ENCODE peak calls at places on chromosomes 7 and 10, in five cellular contexts. One of them, this sample, is unnamed.

GRCh38 chr10:60661627-60662026 is 116.7 kb upstream of the CDK1 start:
- DNase-seq in foreskin fibroblast: peak
- DNase-seq in AG09309: peak
- DNase-seq in fibroblast of mammary gland: peak
- DNase-seq in adrenal gland: no peak
- DNase-seq in this sample: no peak

GRCh38 chr10:85420501-85421191 is 945.9 kb downstream of the GRID1 start:
- DNase-seq in foreskin fibroblast: no peak
- DNase-seq in AG09309: no peak
- DNase-seq in fibroblast of mammary gland: no peak
- DNase-seq in adrenal gland: no peak
- DNase-seq in this sample: no peak

GRCh38 chr7:100478966-100479660 is at the start of gene TSC22D4:
- DNase-seq in foreskin fibroblast: peak
- DNase-seq in AG09309: peak
- DNase-seq in fibroblast of mammary gland: peak
- DNase-seq in adrenal gland: peak
- DNase-seq in this sample: peak

GRCh38 chr7:108525327-108525984 is 479 bp downstream of the PNPLA8 start:
- DNase-seq in foreskin fibroblast: peak
- DNase-seq in AG09309: peak
- DNase-seq in fibroblast of mammary gland: peak
- DNase-seq in adrenal gland: no peak
- DNase-seq in this sample: no peak

GRCh38 chr7:95927781-95928180 is 155.4 kb downstream of the DYNC1I1 start:
- DNase-seq in foreskin fibroblast: no peak
- DNase-seq in AG09309: no peak
- DNase-seq in fibroblast of mammary gland: no peak
- DNase-seq in adrenal gland: no peak
- DNase-seq in this sample: peak

GRCh38 chr7:45881759-45882464 is 6.4 kb upstream of the IGFBP1 start:
- DNase-seq in foreskin fibroblast: peak
- DNase-seq in AG09309: peak
- DNase-seq in fibroblast of mammary gland: peak
- DNase-seq in adrenal gland: peak
- DNase-seq in this sample: no peak

GRCh38 chr7:138458576-138459234 is 1.4 kb upstream of the TRIM24 start:
- DNase-seq in foreskin fibroblast: no peak
- DNase-seq in AG09309: no peak
- DNase-seq in fibroblast of mammary gland: no peak
- DNase-seq in adrenal gland: no peak
- DNase-seq in this sample: no peak

GRCh38 chr10:58892039-58892665 is 284.3 kb upstream of the PHYHIPL start:
- DNase-seq in foreskin fibroblast: peak
- DNase-seq in AG09309: no peak
- DNase-seq in fibroblast of mammary gland: no peak
- DNase-seq in adrenal gland: peak
- DNase-seq in this sample: no peak

GRCh38 chr10:86670290-86670811 is 2.0 kb downstream of the LDB3 start:
- DNase-seq in foreskin fibroblast: no peak
- DNase-seq in AG09309: no peak
- DNase-seq in fibroblast of mammary gland: no peak
- DNase-seq in adrenal gland: no peak
- DNase-seq in this sample: no peak

GRCh38 chr10:47311900-47312662 is 10.2 kb upstream of the GDF2 start:
- DNase-seq in foreskin fibroblast: peak
- DNase-seq in AG09309: peak
- DNase-seq in fibroblast of mammary gland: peak
- DNase-seq in adrenal gland: peak
- DNase-seq in this sample: peak

DNA sequence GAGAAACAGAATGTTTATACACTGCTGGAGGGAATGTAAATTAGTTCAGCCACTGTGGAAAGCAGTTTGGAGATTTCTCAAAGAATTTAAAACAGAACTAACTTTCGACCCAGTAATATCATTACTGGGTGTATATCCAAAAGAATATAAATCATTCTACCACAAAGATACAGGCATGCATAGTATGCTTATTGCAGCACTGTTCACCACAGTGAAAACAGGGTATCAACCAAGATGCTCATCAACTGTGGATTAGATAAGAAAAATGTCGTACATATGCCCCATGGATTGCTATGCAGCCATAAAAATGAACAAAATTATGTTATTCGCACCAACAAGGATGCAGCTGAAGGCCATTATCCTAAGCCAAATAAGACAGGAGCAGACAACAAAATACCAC is 343.1 kb upstream of the KCND2 start:
- DNase-seq in foreskin fibroblast: no peak
- DNase-seq in AG09309: no peak
- DNase-seq in fibroblast of mammary gland: peak
- DNase-seq in adrenal gland: no peak
- DNase-seq in this sample: no peak
- TF ChIP-seq CTCF in foreskin fibroblast: no peak
- TF ChIP-seq CTCF in AG09309: no peak
- TF ChIP-seq CTCF in fibroblast of mammary gland: no peak
- TF ChIP-seq CTCF in adrenal gland: no peak
- TF ChIP-seq CTCF in this sample: no peak

GRCh38 chr7:2979276-2979675 is 64.4 kb downstream of the CARD11 start:
- DNase-seq in foreskin fibroblast: no peak
- DNase-seq in AG09309: no peak
- DNase-seq in fibroblast of mammary gland: no peak
- DNase-seq in adrenal gland: no peak
- DNase-seq in this sample: no peak
- TF ChIP-seq CTCF in foreskin fibroblast: no peak
- TF ChIP-seq CTCF in AG09309: no peak
- TF ChIP-seq CTCF in fibroblast of mammary gland: no peak
- TF ChIP-seq CTCF in adrenal gland: no peak
- TF ChIP-seq CTCF in this sample: no peak

GRCh38 chr10:22912763-22913389 is 15.0 kb upstream of the ARMC3 start:
- DNase-seq in foreskin fibroblast: no peak
- DNase-seq in AG09309: no peak
- DNase-seq in fibroblast of mammary gland: no peak
- DNase-seq in adrenal gland: no peak
- DNase-seq in this sample: no peak

GRCh38 chr10:22911889-22912762 is 15.7 kb upstream of the ARMC3 start:
- DNase-seq in foreskin fibroblast: peak
- DNase-seq in AG09309: no peak
- DNase-seq in fibroblast of mammary gland: peak
- DNase-seq in adrenal gland: peak
- DNase-seq in this sample: peak

GRCh38 chr10:22908837-22909236 is 19.0 kb upstream of the ARMC3 start:
- DNase-seq in foreskin fibroblast: no peak
- DNase-seq in AG09309: no peak
- DNase-seq in fibroblast of mammary gland: no peak
- DNase-seq in adrenal gland: no peak
- DNase-seq in this sample: no peak

GRCh38 chr10:22913474-22914092 is 14.3 kb upstream of the ARMC3 start:
- DNase-seq in foreskin fibroblast: no peak
- DNase-seq in AG09309: no peak
- DNase-seq in fibroblast of mammary gland: no peak
- DNase-seq in adrenal gland: no peak
- DNase-seq in this sample: no peak

DNA sequence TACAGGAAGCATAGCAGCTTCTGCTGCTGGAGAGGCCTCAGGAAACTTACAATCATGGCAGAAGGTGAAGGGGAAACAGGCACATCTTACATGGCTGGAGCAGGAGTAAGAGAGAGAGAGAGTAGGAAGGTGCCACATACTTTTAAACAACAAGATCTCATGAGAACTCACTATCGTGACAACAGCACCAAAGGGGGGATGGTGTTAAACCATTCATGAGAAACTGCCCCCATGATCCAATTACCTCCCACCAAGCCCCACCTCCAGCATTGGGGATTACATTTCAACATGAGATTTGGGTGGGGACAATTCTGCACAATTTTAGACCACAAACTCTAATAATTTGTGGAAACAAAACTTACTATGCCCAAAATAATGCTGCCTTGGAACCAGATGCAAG is 16.8 kb upstream of the ARMC3 start:
- DNase-seq in foreskin fibroblast: no peak
- DNase-seq in AG09309: no peak
- DNase-seq in fibroblast of mammary gland: no peak
- DNase-seq in adrenal gland: no peak
- DNase-seq in this sample: no peak
- TF ChIP-seq CTCF in foreskin fibroblast: no peak
- TF ChIP-seq CTCF in AG09309: no peak
- TF ChIP-seq CTCF in fibroblast of mammary gland: no peak
- TF ChIP-seq CTCF in adrenal gland: no peak
- TF ChIP-seq CTCF in this sample: no peak

GRCh38 chr10:93356516-93356915 is 125.6 kb downstream of the MYOF start:
- DNase-seq in foreskin fibroblast: no peak
- DNase-seq in AG09309: no peak
- DNase-seq in fibroblast of mammary gland: no peak
- DNase-seq in adrenal gland: no peak
- DNase-seq in this sample: no peak

GRCh38 chr10:93352638-93353383 is 129.3 kb downstream of the MYOF start:
- DNase-seq in foreskin fibroblast: peak
- DNase-seq in AG09309: no peak
- DNase-seq in fibroblast of mammary gland: peak
- DNase-seq in adrenal gland: no peak
- DNase-seq in this sample: no peak

GRCh38 chr10:93357680-93358079 is 124.5 kb downstream of the MYOF start:
- DNase-seq in foreskin fibroblast: peak
- DNase-seq in AG09309: no peak
- DNase-seq in fibroblast of mammary gland: peak
- DNase-seq in adrenal gland: no peak
- DNase-seq in this sample: peak
- TF ChIP-seq CTCF in foreskin fibroblast: peak
- TF ChIP-seq CTCF in AG09309: peak
- TF ChIP-seq CTCF in fibroblast of mammary gland: peak
- TF ChIP-seq CTCF in adrenal gland: peak
- TF ChIP-seq CTCF in this sample: peak

DNA sequence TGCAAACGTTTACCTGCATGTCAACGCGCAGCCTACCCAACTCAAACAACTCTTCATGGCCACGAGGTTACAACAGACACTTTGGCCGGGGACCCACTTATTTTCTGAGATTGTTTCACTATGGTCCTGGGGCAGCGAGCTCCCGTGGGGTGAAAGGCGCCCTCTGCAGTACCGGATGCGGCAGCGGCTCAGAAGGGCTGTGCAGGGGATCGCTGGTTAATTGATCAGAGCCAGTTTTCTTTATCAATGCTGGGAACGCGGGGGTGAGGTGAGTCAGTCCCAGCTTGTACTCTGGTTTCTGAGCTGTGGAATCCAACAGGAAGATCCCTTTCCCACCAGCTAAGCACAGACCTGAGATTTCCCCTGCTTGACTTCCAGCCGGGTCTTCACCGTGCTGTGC is 366.5 kb upstream of the KLF6 start:
- DNase-seq in foreskin fibroblast: no peak
- DNase-seq in AG09309: no peak
- DNase-seq in fibroblast of mammary gland: no peak
- DNase-seq in adrenal gland: no peak
- DNase-seq in this sample: no peak
- TF ChIP-seq CTCF in foreskin fibroblast: no peak
- TF ChIP-seq CTCF in AG09309: no peak
- TF ChIP-seq CTCF in fibroblast of mammary gland: no peak
- TF ChIP-seq CTCF in adrenal gland: no peak
- TF ChIP-seq CTCF in this sample: peak